ENCODE peak calls at places on chromosomes 1 and 21, in four cellular contexts. S is uterus, L is IMR-90, J is Peyer's patch. Y is an unnamed sample.

GRCh38 chr1:93680121-93681094 is 1.2 kb downstream of the BCAR3 start:
- DNase-seq in S (peak; percentile 79), J (peak; percentile 79), L (peak; percentile 91), Y (peak; percentile 87)

GRCh38 chr21:26146681-26147080 is 23.9 kb downstream of the APP start:
- DNase-seq in L (no peak), S (no peak), J (no peak), Y (no peak)

GRCh38 chr1:211517006-211517405 is 25.0 kb upstream of the RD3 start:
- DNase-seq in J (peak; percentile 72), S (no peak), L (no peak), Y (no peak)

GRCh38 chr1:47679301-47679751 is 241.5 kb downstream of the FOXD2 start:
- DNase-seq in L (no peak), S (no peak), J (no peak), Y (no peak)

GRCh38 chr1:37793773-37794371 is at the start of gene MANEAL:
- DNase-seq in J (peak; percentile 71), L (peak; percentile 54), S (no peak), Y (no peak)

GRCh38 chr1:180188103-180188506 is 33.4 kb downstream of the QSOX1 start:
- DNase-seq in J (peak; percentile 79), L (peak; percentile 35), S (peak; percentile 49), Y (no peak)

GRCh38 chr1:219177363-219177762 is 3.7 kb downstream of the LYPLAL1 start:
- DNase-seq in S (no peak), J (no peak), L (no peak), Y (no peak)

GRCh38 chr1:41073971-41074370 is 52.4 kb upstream of the SLFNL1 start:
- DNase-seq in J (no peak), L (peak; percentile 79), S (no peak), Y (no peak)

GRCh38 chr1:110214454-110215404 is 4.6 kb downstream of the KCNC4 start:
- DNase-seq in S (no peak), L (peak; percentile 9), J (no peak), Y (no peak)

GRCh38 chr1:198809247-198809646 is 170.4 kb downstream of the PTPRC start:
- DNase-seq in J (no peak), S (no peak), L (peak; percentile 64), Y (no peak)

GRCh38 chr1:154749078-154749760 is 120.9 kb downstream of the KCNN3 start:
- DNase-seq in L (peak; percentile 23), J (no peak), S (no peak), Y (no peak)

GRCh38 chr21:35559128-35559831 is 501.0 kb downstream of the SETD4 start:
- DNase-seq in J (no peak), S (no peak), L (peak; percentile 95), Y (no peak)

GRCh38 chr1:231841616-231842344 is 215.2 kb downstream of the DISC1 start:
- DNase-seq in L (peak; percentile 41), J (no peak), S (no peak), Y (no peak)

GRCh38 chr1:30166194-30166593 is 557.2 kb downstream of the MATN1 start:
- DNase-seq in S (no peak), J (no peak), L (no peak), Y (peak; percentile 3)

GRCh38 chr1:228082975-228083870 is 715 bp downstream of the ARF1 start:
- DNase-seq in S (peak; percentile 62), J (peak; percentile 76), L (peak; percentile 29), Y (peak; percentile 58)

GRCh38 chr1:5938068-5938740 is 54.0 kb downstream of the NPHP4 start:
- DNase-seq in S (no peak), L (peak; percentile 81), J (no peak), Y (peak; percentile 80)

GRCh38 chr1:206709322-206709721 is 24.6 kb downstream of the MAPKAPK2 start:
- DNase-seq in J (no peak), L (no peak), S (no peak), Y (no peak)

GRCh38 chr1:163797816-163798215 is 476.1 kb downstream of the NUF2 start:
- DNase-seq in J (no peak), L (no peak), S (no peak), Y (no peak)

GRCh38 chr1:84988588-84988987 is 8.3 kb downstream of the MCOLN2 start:
- DNase-seq in L (no peak), S (no peak), J (no peak), Y (no peak)
- TF ChIP-seq POLR2A in L (no peak), S (no peak), J (no peak), Y (no peak)

GRCh38 chr1:239428311-239428710 is 41.9 kb downstream of the CHRM3 start:
- DNase-seq in L (no peak), S (no peak), J (no peak), Y (no peak)

GRCh38 chr1:239436286-239436685 is 49.9 kb downstream of the CHRM3 start:
- DNase-seq in S (no peak), J (no peak), L (no peak), Y (no peak)

GRCh38 chr1:239434181-239434580 is 47.8 kb downstream of the CHRM3 start:
- DNase-seq in L (no peak), J (no peak), S (no peak), Y (no peak)

GRCh38 chr1:239429163-239429562 is 42.8 kb downstream of the CHRM3 start:
- DNase-seq in J (no peak), L (no peak), S (no peak), Y (no peak)

GRCh38 chr1:239432255-239432654 is 45.9 kb downstream of the CHRM3 start:
- DNase-seq in J (no peak), S (no peak), L (no peak), Y (no peak)
- H3K4me3 ChIP-seq in J (no peak overlapping the region), S (no peak overlapping the region), L (no peak overlapping the region), Y (no peak overlapping the region)

GRCh38 chr1:23480187-23481025 is 3.6 kb downstream of the ASAP3 start:
- DNase-seq in J (no peak), S (no peak), L (no peak), Y (no peak)

GRCh38 chr1:23477359-23478144 is 6.4 kb downstream of the ASAP3 start:
- DNase-seq in L (no peak), S (no peak), J (no peak), Y (no peak)

GRCh38 chr1:23481904-23482303 is 2.1 kb downstream of the ASAP3 start:
- DNase-seq in S (no peak), L (no peak), J (no peak), Y (no peak)

GRCh38 chr1:23481026-23481597 is 2.9 kb downstream of the ASAP3 start:
- DNase-seq in J (no peak), S (no peak), L (no peak), Y (no peak)

GRCh38 chr1:23478896-23479790 is 4.8 kb downstream of the ASAP3 start:
- DNase-seq in L (peak; percentile 72), J (peak; percentile 56), S (peak; percentile 78), Y (peak; percentile 79)
- TF ChIP-seq POLR2A in L (no peak), J (no peak), S (no peak), Y (no peak)

DNA sequence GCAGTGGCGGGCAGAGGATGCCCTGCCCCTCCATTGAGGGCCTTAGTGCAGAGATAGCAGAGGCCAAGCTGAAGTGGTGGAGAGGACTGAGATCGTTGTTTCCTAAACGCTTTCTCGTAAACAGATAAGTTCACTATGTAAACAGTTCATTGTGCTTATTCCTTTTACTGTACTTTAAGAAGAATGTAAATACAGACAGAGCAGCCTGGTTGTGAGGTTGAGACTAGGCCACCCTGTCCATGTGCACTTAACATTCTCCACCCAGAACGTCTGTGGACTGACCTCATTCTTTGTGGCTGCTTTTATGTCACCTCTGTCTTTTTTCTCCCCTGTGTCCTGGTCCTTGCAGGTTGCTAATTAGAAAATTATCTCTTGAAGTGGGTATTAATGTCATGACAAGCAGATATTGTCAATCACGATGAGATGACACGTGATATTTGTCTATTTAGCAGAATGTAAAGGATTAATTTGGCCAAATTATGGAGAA is 8.5 kb downstream of the CENPS start:
- DNase-seq in L (peak; percentile 32), J (no peak), S (no peak), Y (no peak)
- H3K4me3 ChIP-seq in L (no peak overlapping the region), J (no peak overlapping the region), S (no peak overlapping the region), Y (no peak overlapping the region)

GRCh38 chr1:22288593-22289241 is 145.8 kb upstream of the WNT4 start:
- DNase-seq in S (no peak), L (no peak), J (no peak), Y (no peak)

GRCh38 chr1:22286491-22286890 is 143.6 kb upstream of the WNT4 start:
- DNase-seq in S (no peak), L (no peak), J (no peak), Y (peak; percentile 61)

GRCh38 chr1:22285545-22286396 is 142.9 kb upstream of the WNT4 start:
- DNase-seq in S (peak; percentile 29), L (no peak), J (no peak), Y (no peak)

GRCh38 chr1:22287946-22288520 is 145.1 kb upstream of the WNT4 start:
- DNase-seq in J (no peak), L (no peak), S (no peak), Y (peak; percentile 59)

DNA sequence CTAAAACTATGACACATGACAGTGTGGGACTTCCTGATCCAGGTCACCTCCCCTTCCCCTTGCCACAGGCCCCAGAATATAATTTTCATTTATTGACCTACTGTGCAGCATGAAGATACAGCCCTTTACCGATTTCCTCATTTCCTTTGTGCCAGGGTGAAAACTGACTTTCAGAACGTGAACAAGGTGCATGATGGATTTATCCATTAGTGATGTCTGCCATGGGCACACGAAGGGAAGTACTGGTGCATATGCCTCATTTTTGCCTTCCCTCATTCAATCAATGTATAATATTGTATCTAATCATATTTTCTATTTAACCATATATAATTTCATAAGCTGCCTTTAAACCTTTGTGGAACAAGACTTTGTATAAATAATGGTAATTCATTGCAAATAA is 144.4 kb upstream of the WNT4 start:
- DNase-seq in J (no peak), L (no peak), S (no peak), Y (no peak)
- TF ChIP-seq POLR2A in J (no peak), L (no peak), S (no peak), Y (no peak)

Y was measured in lower leg skin.